ENCODE peak calls at places on chromosomes 1 and 21, in six cellular contexts. One of them, this sample, is unnamed.

GRCh38 chr1:32266926-32267645 is 16.0 kb downstream of the LCK start:
- DNase-seq in upper lobe of left lung: no peak
- DNase-seq in HEK293T: no peak
- DNase-seq in ELR: peak; percentile 72
- DNase-seq in activated CD8-positive, alpha-beta memory T cell treated with anti-CD3 and anti-CD28 coated beads for 1 hour: no peak
- DNase-seq in fibroblast of lung: peak; percentile 54
- DNase-seq in this sample: no peak

GRCh38 chr1:230317823-230318819 is 108.0 kb downstream of the PGBD5 start:
- DNase-seq in fibroblast of lung: no peak
- DNase-seq in activated CD8-positive, alpha-beta memory T cell treated with anti-CD3 and anti-CD28 coated beads for 1 hour: no peak
- DNase-seq in ELR: no peak
- DNase-seq in HEK293T: no peak
- DNase-seq in upper lobe of left lung: peak; percentile 39
- DNase-seq in this sample: no peak

GRCh38 chr1:71081697-71082080 is 854 bp upstream of the ZRANB2 start:
- DNase-seq in ELR: no peak
- DNase-seq in HEK293T: peak; percentile 13
- DNase-seq in fibroblast of lung: no peak
- DNase-seq in activated CD8-positive, alpha-beta memory T cell treated with anti-CD3 and anti-CD28 coated beads for 1 hour: no peak
- DNase-seq in upper lobe of left lung: no peak
- DNase-seq in this sample: no peak

GRCh38 chr21:42038826-42039425 is 28.8 kb upstream of the ZBTB21 start:
- DNase-seq in fibroblast of lung: peak; percentile 50
- DNase-seq in activated CD8-positive, alpha-beta memory T cell treated with anti-CD3 and anti-CD28 coated beads for 1 hour: no peak
- DNase-seq in HEK293T: no peak
- DNase-seq in ELR: no peak
- DNase-seq in upper lobe of left lung: no peak
- DNase-seq in this sample: no peak

GRCh38 chr1:236168716-236169429 is 26.5 kb downstream of the GPR137B start:
- DNase-seq in upper lobe of left lung: peak; percentile 50
- DNase-seq in fibroblast of lung: peak; percentile 15
- DNase-seq in ELR: peak; percentile 67
- DNase-seq in HEK293T: no peak
- DNase-seq in activated CD8-positive, alpha-beta memory T cell treated with anti-CD3 and anti-CD28 coated beads for 1 hour: no peak
- DNase-seq in this sample: no peak

GRCh38 chr1:82907313-82907712 is 1091.6 kb downstream of the TTLL7 start:
- DNase-seq in upper lobe of left lung: no peak
- DNase-seq in ELR: no peak
- DNase-seq in fibroblast of lung: no peak
- DNase-seq in activated CD8-positive, alpha-beta memory T cell treated with anti-CD3 and anti-CD28 coated beads for 1 hour: no peak
- DNase-seq in HEK293T: no peak
- DNase-seq in this sample: no peak

GRCh38 chr21:43775190-43775589 is 918 bp downstream of the CSTB start:
- DNase-seq in upper lobe of left lung: peak; percentile 60
- DNase-seq in ELR: no peak
- DNase-seq in HEK293T: no peak
- DNase-seq in activated CD8-positive, alpha-beta memory T cell treated with anti-CD3 and anti-CD28 coated beads for 1 hour: no peak
- DNase-seq in fibroblast of lung: no peak
- DNase-seq in this sample: no peak

GRCh38 chr1:59678809-59679228 is 135.9 kb upstream of the HOOK1 start:
- DNase-seq in activated CD8-positive, alpha-beta memory T cell treated with anti-CD3 and anti-CD28 coated beads for 1 hour: no peak
- DNase-seq in fibroblast of lung: peak; percentile 100
- DNase-seq in ELR: peak; percentile 99
- DNase-seq in HEK293T: peak; percentile 51
- DNase-seq in upper lobe of left lung: no peak
- DNase-seq in this sample: no peak

GRCh38 chr1:175146535-175147213 is 45.9 kb downstream of the KIAA0040 start:
- DNase-seq in fibroblast of lung: peak; percentile 29
- DNase-seq in activated CD8-positive, alpha-beta memory T cell treated with anti-CD3 and anti-CD28 coated beads for 1 hour: peak; percentile 16
- DNase-seq in ELR: peak; percentile 67
- DNase-seq in upper lobe of left lung: peak; percentile 85
- DNase-seq in HEK293T: peak; percentile 88
- DNase-seq in this sample: peak; percentile 50

GRCh38 chr1:15559189-15559815 is 25.5 kb downstream of the AGMAT start:
- DNase-seq in activated CD8-positive, alpha-beta memory T cell treated with anti-CD3 and anti-CD28 coated beads for 1 hour: no peak
- DNase-seq in HEK293T: no peak
- DNase-seq in fibroblast of lung: no peak
- DNase-seq in upper lobe of left lung: no peak
- DNase-seq in ELR: no peak
- DNase-seq in this sample: no peak

GRCh38 chr1:88729297-88729696 is 45.2 kb downstream of the PKN2 start:
- DNase-seq in HEK293T: no peak
- DNase-seq in ELR: no peak
- DNase-seq in activated CD8-positive, alpha-beta memory T cell treated with anti-CD3 and anti-CD28 coated beads for 1 hour: no peak
- DNase-seq in fibroblast of lung: no peak
- DNase-seq in upper lobe of left lung: no peak
- DNase-seq in this sample: no peak